ENCODE peak calls at places on chromosomes 12 and 14, in ten cellular contexts. C is caudate nucleus; A is IMR-90; E is effector memory CD8-positive, alpha-beta T cell; I is COR-L47; H is endothelial cell of umbilical vein; M is suprapubic skin; K is mammary epithelial cell; Q is T-cell; S is AG08396. F is an unnamed sample.

GRCh38 chr14:42517786-42518530 is 911.3 kb downstream of the LRFN5 start:
- DNase-seq in C (no peak), H (no peak), M (no peak), I (no peak), K (no peak), A (no peak), S (no peak), Q (no peak), E (no peak), F (no peak)

GRCh38 chr14:93970967-93971634 is 5.3 kb downstream of the ASB2 start:
- DNase-seq in E (peak; percentile 47), K (no peak), A (peak; percentile 18), M (no peak), Q (no peak), I (no peak), S (no peak), C (no peak), H (no peak), F (no peak)

GRCh38 chr12:130879212-130879686 is 7.4 kb downstream of the RAN start:
- DNase-seq in I (no peak), A (no peak), C (no peak), Q (no peak), S (no peak), M (no peak), E (no peak), H (no peak), K (no peak), F (peak; percentile 41)

GRCh38 chr12:9034095-9034494 is 44.7 kb downstream of the KLRG1 start:
- DNase-seq in C (no peak), S (no peak), I (no peak), M (no peak), E (no peak), Q (no peak), K (no peak), A (no peak), H (no peak), F (no peak)

GRCh38 chr12:115597157-115597712 is 680.3 kb downstream of the MED13L start:
- DNase-seq in I (no peak), H (no peak), M (no peak), C (no peak), K (peak; percentile 75), A (peak; percentile 35), E (no peak), S (peak; percentile 31), Q (no peak), F (no peak)

GRCh38 chr14:78606111-78606510 is 435.9 kb downstream of the NRXN3 start:
- DNase-seq in E (no peak), M (no peak), Q (no peak), K (peak; percentile 1), H (peak; percentile 84), I (no peak), A (peak; percentile 75), S (peak; percentile 45), C (no peak), F (no peak)

GRCh38 chr14:60648934-60649814 is at the start of gene SIX1:
- DNase-seq in S (peak; percentile 98), E (no peak), Q (no peak), I (peak; percentile 84), H (peak; percentile 83), C (no peak), A (peak; percentile 95), M (no peak), K (peak; percentile 90), F (peak; percentile 95)

GRCh38 chr14:102239231-102239630 is 65.7 kb downstream of the MOK start:
- DNase-seq in Q (no peak), S (no peak), C (no peak), I (no peak), K (no peak), M (no peak), E (no peak), A (no peak), H (no peak), F (no peak)

GRCh38 chr12:79655036-79655435 is 35.7 kb downstream of the PAWR start:
- DNase-seq in A (no peak), K (no peak), E (no peak), C (no peak), H (no peak), S (no peak), Q (no peak), M (no peak), I (no peak), F (no peak)

GRCh38 chr12:115035536-115036107 is 351.6 kb upstream of the TBX3 start:
- DNase-seq in A (no peak), E (no peak), H (no peak), S (no peak), K (no peak), I (no peak), M (no peak), Q (no peak), C (no peak), F (no peak)

GRCh38 chr12:53785161-53785560 is 33.4 kb upstream of the CISTR start:
- DNase-seq in E (no peak), I (no peak), A (no peak), K (no peak), C (no peak), Q (no peak), S (no peak), M (no peak), H (no peak), F (no peak)

GRCh38 chr14:26286066-26286791 is 311.6 kb downstream of the NOVA1 start:
- DNase-seq in M (no peak), Q (no peak), K (no peak), C (no peak), E (no peak), S (no peak), H (peak; percentile 5), A (peak; percentile 13), I (no peak), F (no peak)

GRCh38 chr12:57139796-57140649 is 7.4 kb downstream of the LRP1-AS start:
- DNase-seq in K (no peak), M (no peak), A (peak; percentile 69), I (no peak), Q (no peak), E (no peak), S (no peak), H (no peak), C (no peak), F (no peak)

GRCh38 chr14:29858299-29858698 is 69.3 kb downstream of the PRKD1 start:
- DNase-seq in H (no peak), S (no peak), M (no peak), I (no peak), Q (no peak), C (no peak), K (no peak), A (no peak), E (no peak), F (no peak)

GRCh38 chr12:76591461-76591860 is 31.9 kb upstream of the OSBPL8 start:
- DNase-seq in K (no peak), A (peak; percentile 48), H (no peak), Q (no peak), E (no peak), I (no peak), S (no peak), C (no peak), M (no peak), F (no peak)

GRCh38 chr12:130795906-130796305 is 43.1 kb downstream of the STX2 start:
- DNase-seq in A (no peak), I (peak; percentile 13), K (no peak), H (no peak), S (no peak), C (no peak), Q (no peak), M (no peak), E (no peak), F (no peak)